ENCODE peak calls at places on chromosomes 13 and 19, in eight cellular contexts. S is tibial nerve, A is breast epithelium, B is esophagus squamous epithelium, Y is A549, G is stomach, V is heart left ventricle, J is thyroid gland. T is an unnamed sample.

GRCh38 chr13:109933476-109933875 is 147.1 kb upstream of the IRS2 start:
- DNase-seq in B (no peak), A (no peak), V (no peak), Y (no peak), S (no peak), G (no peak), J (no peak), T (no peak)

GRCh38 chr13:77502104-77502720 is 33.3 kb upstream of the SCEL start:
- DNase-seq in S (no peak), Y (no peak), V (no peak), G (no peak), A (no peak), J (no peak), B (no peak), T (no peak)

GRCh38 chr19:6875218-6875617 is 12.2 kb upstream of the ADGRE1 start:
- DNase-seq in G (no peak), B (no peak), S (no peak), A (no peak), J (no peak), V (no peak), Y (no peak), T (no peak)

GRCh38 chr13:26968431-26969335 is 202.9 kb downstream of the USP12 start:
- DNase-seq in G (peak; percentile 76), B (no peak), V (no peak), J (no peak), Y (peak; percentile 19), S (no peak), A (no peak), T (no peak)

GRCh38 chr19:33797821-33798633 is 1.4 kb downstream of the KCTD15 start:
- DNase-seq in V (peak; percentile 82), Y (peak; percentile 64), G (peak; percentile 57), J (peak; percentile 73), A (no peak), S (no peak), B (no peak), T (peak; percentile 66)

GRCh38 chr19:33392341-33393285 is 19.1 kb downstream of the CEBPG start:
- DNase-seq in S (no peak), B (no peak), A (no peak), Y (no peak), G (peak; percentile 59), J (peak; percentile 78), V (no peak), T (peak; percentile 63)

GRCh38 chr13:94660695-94661324 is 51.5 kb downstream of the SOX21 start:
- DNase-seq in V (no peak), Y (peak; percentile 45), B (no peak), J (no peak), S (no peak), A (no peak), G (no peak), T (no peak)

GRCh38 chr19:29858000-29858596 is 46.3 kb downstream of the CCNE1 start:
- DNase-seq in A (no peak), S (no peak), G (peak; percentile 50), V (no peak), B (no peak), Y (peak; percentile 63), J (peak; percentile 65), T (no peak)

GRCh38 chr13:36193151-36193855 is 21.1 kb downstream of the SOHLH2 start:
- DNase-seq in B (no peak), J (no peak), V (no peak), A (no peak), S (no peak), G (no peak), Y (no peak), T (no peak)

GRCh38 chr19:31693131-31693700 is 344.0 kb upstream of the TSHZ3 start:
- DNase-seq in Y (no peak), S (no peak), B (no peak), J (no peak), V (no peak), G (no peak), A (no peak), T (no peak)

GRCh38 chr19:34325961-34326360 is 39.0 kb upstream of the GPI start:
- DNase-seq in V (no peak), Y (no peak), J (no peak), G (no peak), A (no peak), S (no peak), B (no peak), T (no peak)

GRCh38 chr19:35229601-35230000 is 1.1 kb upstream of the FAM187B start:
- DNase-seq in Y (no peak), J (no peak), A (no peak), S (no peak), V (no peak), B (no peak), G (no peak), T (no peak)

GRCh38 chr19:31223805-31224534 is 125.3 kb downstream of the TSHZ3 start:
- DNase-seq in J (no peak), A (no peak), B (no peak), S (no peak), Y (no peak), V (peak; percentile 12), G (no peak), T (no peak)

GRCh38 chr19:34666200-34666957 is 10.6 kb downstream of the SCGB2B2 start:
- DNase-seq in G (no peak), V (no peak), S (no peak), J (no peak), Y (no peak), B (no peak), A (no peak), T (no peak)

GRCh38 chr19:13417054-13417453 is 89.2 kb downstream of the CACNA1A start:
- DNase-seq in V (peak; percentile 8), B (no peak), J (peak; percentile 43), A (no peak), Y (no peak), S (no peak), G (no peak), T (peak; percentile 34)

GRCh38 chr19:8529369-8530006 is 15.5 kb upstream of the ZNF414 start:
- DNase-seq in J (no peak), S (no peak), Y (no peak), G (no peak), A (no peak), B (no peak), V (no peak), T (no peak)

GRCh38 chr19:8526345-8527062 is 12.5 kb upstream of the ZNF414 start:
- DNase-seq in S (peak; percentile 91), Y (peak; percentile 86), G (peak; percentile 93), J (peak; percentile 93), B (no peak), V (peak; percentile 92), A (peak; percentile 92), T (peak; percentile 95)

GRCh38 chr19:8528500-8528899 is 14.5 kb upstream of the ZNF414 start:
- DNase-seq in J (peak; percentile 56), S (no peak), Y (no peak), G (no peak), B (no peak), A (no peak), V (no peak), T (no peak)

GRCh38 chr19:8530061-8530679 is 16.2 kb upstream of the ZNF414 start:
- DNase-seq in Y (no peak), V (no peak), G (no peak), S (no peak), J (no peak), B (no peak), A (no peak), T (no peak)

DNA sequence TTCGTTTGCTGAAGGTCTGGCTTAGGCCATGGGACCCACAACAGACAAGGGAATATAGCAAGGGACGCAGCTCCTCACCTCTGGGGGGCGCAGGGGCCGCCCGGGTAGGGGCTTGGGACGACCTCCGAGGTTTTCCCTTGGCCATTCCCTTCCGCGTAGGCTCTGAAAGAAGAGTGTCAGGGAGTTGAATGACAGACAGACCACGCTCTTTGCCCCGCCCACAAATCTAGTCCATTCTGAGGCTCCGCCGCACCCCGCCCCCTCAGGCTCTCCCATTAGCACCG is 11.4 kb upstream of the ZNF414 start:
- DNase-seq in B (no peak), S (no peak), G (no peak), J (no peak), V (no peak), Y (no peak), A (no peak), T (no peak)
- TF ChIP-seq POLR2A in B (peak; percentile 30), S (no peak), G (no peak), J (peak; percentile 14), V (no peak), Y (peak; percentile 28), A (no peak), T (no peak)

GRCh38 chr19:54162241-54162805 is 2.8 kb upstream of the LENG1 start:
- DNase-seq in B (peak; percentile 50), V (peak; percentile 89), J (peak; percentile 80), Y (peak; percentile 89), S (peak; percentile 79), A (peak; percentile 84), G (peak; percentile 95), T (peak; percentile 88)

GRCh38 chr19:54164369-54165068 is 5.0 kb upstream of the LENG1 start:
- DNase-seq in V (peak; percentile 87), J (peak; percentile 44), S (peak; percentile 36), Y (peak; percentile 92), B (no peak), A (no peak), G (peak; percentile 88), T (peak; percentile 65)

GRCh38 chr19:54162884-54163283 is 3.4 kb upstream of the LENG1 start:
- DNase-seq in J (no peak), S (no peak), A (no peak), G (no peak), V (no peak), B (no peak), Y (no peak), T (no peak)

GRCh38 chr19:54168174-54168917 is 4.6 kb downstream of the TMC4 start:
- DNase-seq in B (no peak), V (peak; percentile 90), Y (peak; percentile 92), G (peak; percentile 94), S (peak; percentile 94), A (peak; percentile 78), J (peak; percentile 91), T (peak; percentile 95)

GRCh38 chr19:54165222-54165621 is 5.7 kb upstream of the LENG1 start:
- DNase-seq in V (no peak), Y (no peak), B (no peak), S (no peak), J (no peak), A (no peak), G (no peak), T (no peak)
- H3K4me1 ChIP-seq in V (peaks cover 28% of the 10 kb centered on the region), Y (peaks cover 24% of the 10 kb centered on the region), B (peaks cover 31% of the 10 kb centered on the region), S (peaks cover 49% of the 10 kb centered on the region), J (peaks cover 38% of the 10 kb centered on the region), A (peaks cover 7% of the 10 kb centered on the region), G (peaks cover 48% of the 10 kb centered on the region), T (peaks cover 10% of the 10 kb centered on the region)

GRCh38 chr19:48713864-48714755 is 5.4 kb downstream of the MAMSTR start:
- DNase-seq in A (peak; percentile 99), G (peak; percentile 99), B (peak; percentile 94), V (peak; percentile 99), S (peak; percentile 97), J (peak; percentile 99), Y (peak; percentile 100), T (peak; percentile 99)
- TF ChIP-seq POLR2A in A (no peak), G (no peak), B (peak; percentile 78), V (no peak), S (peak; percentile 15), J (peak; percentile 55), Y (peak; percentile 83), T (no peak)

DNA sequence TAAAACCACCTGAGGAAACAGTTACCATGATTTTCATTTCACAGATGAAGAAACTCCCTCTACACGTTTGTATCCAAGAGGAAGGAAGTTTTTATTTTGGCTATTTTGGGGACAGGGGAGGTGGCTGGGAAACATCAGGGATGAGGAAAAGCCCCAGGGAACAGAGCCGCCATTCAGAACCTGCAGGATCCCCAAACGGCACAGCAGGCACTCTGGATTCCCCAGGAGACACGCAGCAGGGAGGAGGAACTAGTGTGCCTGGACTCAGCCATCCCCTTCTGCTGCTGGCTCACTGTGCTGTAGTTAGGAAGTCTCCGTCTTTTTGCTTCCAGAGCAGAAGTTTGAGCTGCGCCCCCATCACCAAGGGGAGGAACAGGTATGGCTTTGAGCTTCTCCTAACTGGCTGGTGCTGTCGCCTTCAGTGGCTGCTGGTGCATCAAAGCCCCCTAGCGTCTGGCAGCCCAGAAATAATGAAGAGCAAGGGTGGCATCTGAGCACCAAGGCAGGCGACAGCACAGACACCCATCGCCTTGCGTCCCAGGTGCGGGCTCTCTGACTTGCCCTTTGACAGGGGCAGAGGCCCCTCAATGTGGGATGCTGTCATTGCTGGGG is 4.2 kb downstream of the NAPA start:
- DNase-seq in J (no peak), V (no peak), Y (no peak), S (no peak), B (no peak), G (no peak), A (no peak), T (no peak)
- H3K4me1 ChIP-seq in J (peaks cover 72% of the 10 kb centered on the region), V (peaks cover 87% of the 10 kb centered on the region), Y (peaks cover 22% of the 10 kb centered on the region), S (peaks cover 86% of the 10 kb centered on the region), B (peaks cover 65% of the 10 kb centered on the region), G (peaks cover 83% of the 10 kb centered on the region), A (peaks cover 38% of the 10 kb centered on the region), T (peaks cover 70% of the 10 kb centered on the region)